ENCODE peak calls at places on chromosomes 16 and 17, in nine cellular contexts. A is GM19239; U is stimulated activated CD8-positive, alpha-beta memory T cell treated with anti-CD3 and anti-CD28 coated beads, Interleukin-7, amount 100 ng/mL, for 1 hour; R is astrocyte of the cerebellum; Y is SJSA1; N is dorsolateral prefrontal cortex; J is mucosa of descending colon; T is cardiac muscle cell; D is RWPE1. P is an unnamed sample.

GRCh38 chr16:12060751-12061150 is 84.2 kb downstream of the SNX29 start:
- DNase-seq in A (no peak), U (no peak), R (no peak), Y (no peak), N (no peak), J (no peak), T (no peak), D (no peak), P (no peak)

GRCh38 chr17:74987909-74988711 is 678 bp downstream of the CDR2L start:
- DNase-seq in A (no peak), U (no peak), R (peak), Y (peak), N (peak), J (peak), T (peak), D (no peak), P (peak)

GRCh38 chr17:39209317-39210092 is 9.4 kb downstream of the RPL19 start:
- DNase-seq in A (no peak), U (peak), R (no peak), Y (no peak), N (peak), J (peak), T (peak), D (no peak), P (peak)

GRCh38 chr16:79182618-79183017 is 417.9 kb downstream of the MAF start:
- DNase-seq in A (no peak), U (no peak), R (no peak), Y (no peak), N (no peak), J (no peak), T (no peak), D (peak), P (no peak)

GRCh38 chr17:61972311-61972710 is 44.5 kb upstream of the INTS2 start:
- DNase-seq in A (no peak), U (no peak), R (no peak), Y (no peak), N (no peak), J (no peak), T (no peak), D (no peak), P (no peak)

GRCh38 chr16:27284865-27285675 is 16.5 kb upstream of the NSMCE1 start:
- DNase-seq in A (no peak), U (no peak), R (no peak), Y (no peak), N (no peak), J (no peak), T (peak), D (no peak), P (no peak)

GRCh38 chr17:77602883-77603640 is 355.4 kb upstream of the TNRC6C start:
- DNase-seq in A (no peak), U (no peak), R (no peak), Y (no peak), N (no peak), J (no peak), T (no peak), D (no peak), P (no peak)

GRCh38 chr16:86642084-86642483 is 63.7 kb downstream of the FOXL1 start:
- DNase-seq in A (no peak), U (no peak), R (no peak), Y (no peak), N (no peak), J (no peak), T (no peak), D (no peak), P (no peak)

GRCh38 chr17:17425005-17425404 is 51.8 kb upstream of the MED9 start:
- DNase-seq in A (no peak), U (no peak), R (no peak), Y (no peak), N (no peak), J (no peak), T (no peak), D (no peak), P (no peak)

GRCh38 chr17:56441331-56441730 is 152.2 kb upstream of the NOG start:
- DNase-seq in A (no peak), U (no peak), R (no peak), Y (peak), N (no peak), J (no peak), T (no peak), D (peak), P (no peak)

GRCh38 chr16:86239381-86239780 is 270.9 kb upstream of the FOXF1 start:
- DNase-seq in A (no peak), U (no peak), R (no peak), Y (no peak), N (no peak), J (no peak), T (no peak), D (no peak), P (no peak)

GRCh38 chr17:27256225-27257030 is 37.5 kb upstream of the WSB1 start:
- DNase-seq in A (no peak), U (no peak), R (peak), Y (peak), N (no peak), J (no peak), T (no peak), D (no peak), P (no peak)

GRCh38 chr17:27558842-27559505 is 72.0 kb upstream of the LGALS9 start:
- DNase-seq in A (no peak), U (no peak), R (no peak), Y (no peak), N (no peak), J (peak), T (no peak), D (no peak), P (no peak)

GRCh38 chr17:31433091-31433790 is 41.8 kb downstream of the RAB11FIP4 start:
- DNase-seq in A (no peak), U (peak), R (no peak), Y (no peak), N (no peak), J (no peak), T (no peak), D (no peak), P (no peak)

GRCh38 chr16:50917941-50918340 is 176.1 kb downstream of the CYLD start:
- DNase-seq in A (no peak), U (no peak), R (no peak), Y (no peak), N (no peak), J (no peak), T (no peak), D (no peak), P (no peak)

GRCh38 chr16:80384862-80385261 is 155.9 kb upstream of the DYNLRB2 start:
- DNase-seq in A (no peak), U (no peak), R (no peak), Y (no peak), N (no peak), J (no peak), T (no peak), D (no peak), P (no peak)

GRCh38 chr16:80628254-80628653 is 87.5 kb downstream of the DYNLRB2 start:
- DNase-seq in A (no peak), U (no peak), R (no peak), Y (no peak), N (no peak), J (no peak), T (no peak), D (no peak), P (no peak)

GRCh38 chr16:2770057-2770780 is 6.9 kb downstream of the ELOB start:
- DNase-seq in A (no peak), U (no peak), R (no peak), Y (no peak), N (peak), J (no peak), T (no peak), D (no peak), P (no peak)

GRCh38 chr17:18041776-18042175 is 2.6 kb downstream of the GID4 start:
- DNase-seq in A (no peak), U (no peak), R (no peak), Y (no peak), N (no peak), J (no peak), T (no peak), D (peak), P (no peak)

GRCh38 chr17:49438885-49439284 is 24.2 kb upstream of the PHB1 start:
- DNase-seq in A (no peak), U (no peak), R (no peak), Y (no peak), N (no peak), J (no peak), T (no peak), D (no peak), P (no peak)

GRCh38 chr17:18974407-18975149 is 22.6 kb downstream of the SLC5A10 start:
- DNase-seq in A (no peak), U (no peak), R (no peak), Y (no peak), N (no peak), J (no peak), T (no peak), D (peak), P (no peak)

GRCh38 chr17:17700251-17700969 is 19.2 kb downstream of the RAI1 start:
- DNase-seq in A (no peak), U (no peak), R (no peak), Y (no peak), N (no peak), J (no peak), T (peak), D (no peak), P (peak)

GRCh38 chr17:2776589-2777241 is 19.5 kb upstream of the RAP1GAP2 start:
- DNase-seq in A (no peak), U (no peak), R (no peak), Y (no peak), N (no peak), J (no peak), T (peak), D (no peak), P (peak)

GRCh38 chr17:43945074-43945824 is 3.0 kb upstream of the PPY start:
- DNase-seq in A (no peak), U (no peak), R (peak), Y (no peak), N (no peak), J (no peak), T (no peak), D (no peak), P (no peak)

GRCh38 chr16:87445486-87445885 is 47.3 kb downstream of the ZCCHC14 start:
- DNase-seq in A (no peak), U (no peak), R (no peak), Y (peak), N (no peak), J (no peak), T (no peak), D (no peak), P (no peak)

GRCh38 chr16:27291722-27292240 is 22.0 kb upstream of the IL4R start:
- DNase-seq in A (no peak), U (no peak), R (no peak), Y (no peak), N (no peak), J (no peak), T (no peak), D (no peak), P (no peak)

GRCh38 chr16:66741131-66741900 is 10.1 kb downstream of the DYNC1LI2 start:
- DNase-seq in A (no peak), U (no peak), R (peak), Y (peak), N (peak), J (peak), T (no peak), D (peak), P (no peak)

GRCh38 chr17:17950806-17951205 is 21.4 kb downstream of the TOM1L2 start:
- DNase-seq in A (no peak), U (no peak), R (no peak), Y (no peak), N (no peak), J (no peak), T (no peak), D (no peak), P (no peak)